ENCODE peak calls at places on chromosome 20, in four cellular contexts. One of them, this sample, is unnamed.

GRCh38 chr20:44407402-44408184 is 52.1 kb downstream of the HNF4A start:
- DNase-seq in prostate gland: peak
- DNase-seq in IMR-90: peak
- DNase-seq in omental fat pad: no peak
- DNase-seq in this sample: no peak

GRCh38 chr20:40156600-40157307 is 532.3 kb downstream of the MAFB start:
- DNase-seq in omental fat pad: no peak
- DNase-seq in prostate gland: no peak
- DNase-seq in IMR-90: no peak
- DNase-seq in this sample: no peak

GRCh38 chr20:5349448-5349847 is 32.7 kb upstream of the PROKR2 start:
- DNase-seq in prostate gland: no peak
- DNase-seq in omental fat pad: no peak
- DNase-seq in IMR-90: peak
- DNase-seq in this sample: no peak

GRCh38 chr20:20375862-20376261 is 8.0 kb downstream of the INSM1 start:
- DNase-seq in IMR-90: no peak
- DNase-seq in omental fat pad: no peak
- DNase-seq in prostate gland: no peak
- DNase-seq in this sample: no peak

GRCh38 chr20:19932170-19932667 is 84.9 kb upstream of the NAA20 start:
- DNase-seq in omental fat pad: no peak
- DNase-seq in prostate gland: no peak
- DNase-seq in IMR-90: peak
- DNase-seq in this sample: no peak

GRCh38 chr20:6651016-6651415 is 116.5 kb upstream of the BMP2 start:
- DNase-seq in omental fat pad: no peak
- DNase-seq in prostate gland: no peak
- DNase-seq in IMR-90: peak
- DNase-seq in this sample: no peak

GRCh38 chr20:59802471-59803221 is 130.8 kb downstream of the SYCP2 start:
- DNase-seq in IMR-90: no peak
- DNase-seq in prostate gland: no peak
- DNase-seq in omental fat pad: no peak
- DNase-seq in this sample: no peak

GRCh38 chr20:62607366-62608217 is 34.7 kb upstream of the SLCO4A1 start:
- DNase-seq in prostate gland: no peak
- DNase-seq in omental fat pad: no peak
- DNase-seq in IMR-90: no peak
- DNase-seq in this sample: no peak

GRCh38 chr20:34022154-34022842 is 28.6 kb downstream of the RALY start:
- DNase-seq in prostate gland: no peak
- DNase-seq in IMR-90: no peak
- DNase-seq in omental fat pad: no peak
- DNase-seq in this sample: no peak

GRCh38 chr20:32968833-32969241 is 35.4 kb downstream of the SUN5 start:
- DNase-seq in IMR-90: no peak
- DNase-seq in prostate gland: no peak
- DNase-seq in omental fat pad: no peak
- DNase-seq in this sample: no peak

GRCh38 chr20:35615667-35616464 is at the start of gene SPAG4:
- DNase-seq in omental fat pad: peak
- DNase-seq in prostate gland: peak
- DNase-seq in IMR-90: peak
- DNase-seq in this sample: peak

GRCh38 chr20:3408251-3408637 is 775 bp upstream of the DNAAF9 start:
- DNase-seq in prostate gland: no peak
- DNase-seq in IMR-90: no peak
- DNase-seq in omental fat pad: no peak
- DNase-seq in this sample: no peak

GRCh38 chr20:21396045-21396893 is 1.1 kb downstream of the NKX2-4 start:
- DNase-seq in prostate gland: no peak
- DNase-seq in IMR-90: no peak
- DNase-seq in omental fat pad: no peak
- DNase-seq in this sample: no peak

GRCh38 chr20:22106308-22106938 is 401.0 kb downstream of the PAX1 start:
- DNase-seq in omental fat pad: no peak
- DNase-seq in prostate gland: peak
- DNase-seq in IMR-90: no peak
- DNase-seq in this sample: no peak